ENCODE peak calls at places on chromosome 13, in ten cellular contexts. D is AG04450, V is H9, S is GM23338, Y is upper lobe of right lung, W is LNCaP clone FGC, C is spleen, G is A549, U is thoracic aorta, T is epithelial cell of esophagus. M is an unnamed sample.

GRCh38 chr13:30105381-30105780 is 202.0 kb downstream of the KATNAL1 start:
- DNase-seq in C (no peak), D (no peak), S (peak; percentile 41), Y (peak; percentile 77), G (no peak), W (no peak), U (no peak), T (no peak), V (peak; percentile 67), M (no peak)

GRCh38 chr13:75415720-75416119 is 66.2 kb downstream of the TBC1D4 start:
- DNase-seq in G (no peak), V (no peak), C (no peak), U (no peak), D (peak; percentile 26), W (no peak), S (no peak), T (peak; percentile 72), Y (no peak), M (no peak)

GRCh38 chr13:48069573-48069972 is 25.3 kb downstream of the MED4 start:
- DNase-seq in U (no peak), V (no peak), G (no peak), D (no peak), Y (no peak), C (no peak), W (no peak), T (no peak), S (no peak), M (no peak)

GRCh38 chr13:105965910-105966309 is 569.6 kb downstream of the EFNB2 start:
- DNase-seq in C (no peak), S (no peak), T (no peak), Y (no peak), G (no peak), W (no peak), D (no peak), U (no peak), V (no peak), M (no peak)

GRCh38 chr13:38669234-38669964 is 17.5 kb upstream of the FREM2 start:
- DNase-seq in W (no peak), T (no peak), U (no peak), G (no peak), D (no peak), S (no peak), V (no peak), C (no peak), Y (no peak), M (no peak)

GRCh38 chr13:23433171-23434153 is at the start of gene SACS:
- DNase-seq in T (peak; percentile 33), V (peak; percentile 86), Y (no peak), D (no peak), C (no peak), U (no peak), G (peak; percentile 26), S (peak; percentile 98), W (no peak), M (peak; percentile 21)

GRCh38 chr13:101248739-101249138 is 167.6 kb downstream of the NALCN start:
- DNase-seq in S (no peak), V (no peak), C (no peak), W (no peak), G (no peak), U (no peak), D (no peak), Y (no peak), T (no peak), M (no peak)

GRCh38 chr13:110119943-110120905 is 186.7 kb downstream of the COL4A1 start:
- DNase-seq in D (no peak), C (no peak), T (peak; percentile 77), Y (no peak), V (peak; percentile 15), S (no peak), G (peak; percentile 68), U (no peak), W (no peak), M (no peak)

GRCh38 chr13:100517135-100517534 is 71.5 kb downstream of the GGACT start:
- DNase-seq in D (no peak), G (peak; percentile 48), S (no peak), C (no peak), V (peak; percentile 35), T (no peak), Y (no peak), U (no peak), W (no peak), M (no peak)

GRCh38 chr13:22107549-22107948 is 436.7 kb downstream of the FGF9 start:
- DNase-seq in Y (no peak), V (no peak), D (no peak), U (no peak), G (peak; percentile 28), S (no peak), W (peak; percentile 94), C (no peak), T (no peak), M (no peak)

GRCh38 chr13:114020750-114021463 is 47.0 kb upstream of the C13orf46 start:
- DNase-seq in S (no peak), T (no peak), D (no peak), V (no peak), W (no peak), G (no peak), C (no peak), Y (no peak), U (no peak), M (no peak)

GRCh38 chr13:114022876-114023275 is 49.0 kb upstream of the C13orf46 start:
- DNase-seq in T (no peak), G (no peak), Y (no peak), V (no peak), D (no peak), C (no peak), W (no peak), U (no peak), S (no peak), M (no peak)

GRCh38 chr13:114022309-114022669 is 48.4 kb upstream of the C13orf46 start:
- DNase-seq in G (no peak), T (no peak), V (no peak), S (no peak), D (no peak), W (no peak), C (no peak), Y (no peak), U (no peak), M (no peak)

GRCh38 chr13:114023716-114024602 is 50.1 kb upstream of the C13orf46 start:
- DNase-seq in Y (no peak), C (no peak), V (no peak), U (no peak), G (no peak), W (no peak), D (no peak), S (no peak), T (no peak), M (no peak)

GRCh38 chr13:114021464-114022308 is 47.8 kb upstream of the C13orf46 start:
- DNase-seq in V (no peak), Y (no peak), D (no peak), C (no peak), G (no peak), T (no peak), W (no peak), S (no peak), U (no peak), M (no peak)
- TF ChIP-seq CTCF in V (peak; percentile 27), Y (no peak), D (no peak), C (no peak), G (no peak), T (no peak), W (no peak), S (peak; percentile 5), U (no peak), M (no peak)

GRCh38 chr13:112893570-112894422 is 75.2 kb upstream of the MCF2L start:
- DNase-seq in T (peak; percentile 23), S (peak; percentile 71), U (no peak), D (no peak), G (no peak), W (no peak), Y (no peak), C (peak; percentile 87), V (peak; percentile 88), M (peak; percentile 87)
- TF ChIP-seq CTCF in T (no peak), S (peak; percentile 47), U (no peak), D (no peak), G (no peak), W (peak; percentile 46), Y (no peak), C (no peak), V (peak; percentile 14), M (peak; percentile 35)

GRCh38 chr13:45331123-45331619 is 9.8 kb downstream of the TPT1 start:
- DNase-seq in U (no peak), W (no peak), G (no peak), T (no peak), V (no peak), D (no peak), S (no peak), Y (no peak), C (no peak), M (no peak)
- TF ChIP-seq CTCF in U (no peak), W (no peak), G (no peak), T (no peak), V (no peak), D (no peak), S (no peak), Y (no peak), C (no peak), M (no peak)

GRCh38 chr13:39685652-39686051 is 30.2 kb downstream of the COG6 start:
- DNase-seq in T (no peak), W (no peak), G (no peak), Y (no peak), S (no peak), D (no peak), C (no peak), U (no peak), V (no peak), M (no peak)

GRCh38 chr13:39682310-39682709 is 26.8 kb downstream of the COG6 start:
- DNase-seq in U (no peak), V (no peak), S (no peak), G (no peak), W (no peak), D (no peak), T (no peak), Y (no peak), C (no peak), M (no peak)

GRCh38 chr13:39688278-39688677 is 32.8 kb downstream of the COG6 start:
- DNase-seq in U (no peak), C (no peak), T (no peak), Y (no peak), G (no peak), S (no peak), W (no peak), D (no peak), V (no peak), M (no peak)

GRCh38 chr13:39682788-39683187 is 27.3 kb downstream of the COG6 start:
- DNase-seq in S (no peak), C (no peak), Y (no peak), U (no peak), G (no peak), D (no peak), V (no peak), W (no peak), T (no peak), M (peak; percentile 34)

DNA sequence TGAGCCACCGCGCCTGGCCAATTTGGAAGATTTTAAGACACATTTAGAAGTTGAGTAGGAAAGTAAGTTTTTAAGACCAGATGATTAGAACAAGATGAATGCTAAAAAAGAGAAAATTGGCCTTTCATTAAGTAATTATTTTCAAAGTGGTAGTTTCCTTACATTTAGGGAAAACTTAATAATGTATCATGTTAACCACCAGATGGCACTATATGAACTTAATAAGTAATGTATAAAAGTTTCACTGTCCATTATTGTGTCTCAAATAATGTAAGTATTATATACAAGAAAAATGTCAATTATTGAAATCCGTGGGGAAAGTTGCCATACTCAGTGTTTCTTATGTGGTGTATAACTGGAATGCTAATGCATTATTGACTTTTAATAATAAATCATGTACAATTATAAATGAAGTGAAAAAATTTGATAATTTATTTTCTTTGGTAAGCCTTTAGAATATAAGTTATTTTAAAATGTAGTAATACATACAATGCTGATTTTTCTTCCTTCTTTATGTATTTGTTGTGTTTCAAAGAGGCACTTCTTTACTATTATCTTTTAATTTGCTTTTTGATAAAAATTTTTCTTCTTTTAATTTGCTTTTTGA is 29.2 kb downstream of the COG6 start:
- DNase-seq in Y (no peak), T (peak; percentile 45), D (no peak), V (no peak), S (peak; percentile 72), U (no peak), W (no peak), C (no peak), G (peak; percentile 28), M (peak; percentile 38)
- TF ChIP-seq CTCF in Y (peak; percentile 50), T (no peak), D (peak; percentile 34), V (peak; percentile 70), S (no peak), U (peak; percentile 34), W (peak; percentile 19), C (peak; percentile 60), G (peak; percentile 34), M (peak; percentile 23)